ENCODE peak calls at places on chromosome 20, in six cellular contexts. Q is GM12865; W is endodermal cell; F is naive thymus-derived CD4-positive, alpha-beta T cell; H is upper lobe of right lung; A is CD4-positive, alpha-beta memory T cell. T is an unnamed sample.

GRCh38 chr20:11012975-11013374 is 339.2 kb upstream of the JAG1 start:
- DNase-seq in Q (no peak), W (no peak), F (no peak), H (no peak), A (no peak), T (no peak)

GRCh38 chr20:54622338-54623280 is 147.2 kb downstream of the DOK5 start:
- DNase-seq in Q (no peak), W (no peak), F (no peak), H (no peak), A (no peak), T (no peak)

GRCh38 chr20:36574278-36575065 is 1.1 kb downstream of the TGIF2 start:
- DNase-seq in Q (peak; percentile 68), W (peak; percentile 79), F (peak; percentile 56), H (peak; percentile 80), A (peak; percentile 51), T (no peak)

GRCh38 chr20:61185181-61185580 is 66.9 kb upstream of the CDH4 start:
- DNase-seq in Q (no peak), W (no peak), F (no peak), H (no peak), A (no peak), T (no peak)

GRCh38 chr20:16821211-16822089 is 73.3 kb downstream of the OTOR start:
- DNase-seq in Q (peak; percentile 53), W (peak; percentile 77), F (peak; percentile 8), H (no peak), A (no peak), T (peak; percentile 30)

GRCh38 chr20:50721881-50722281 is 9.5 kb upstream of the PARD6B start:
- DNase-seq in Q (no peak), W (peak; percentile 46), F (no peak), H (no peak), A (no peak), T (no peak)

GRCh38 chr20:23200914-23201313 is 114.8 kb upstream of the CD93 start:
- DNase-seq in Q (peak; percentile 28), W (peak; percentile 92), F (no peak), H (no peak), A (no peak), T (no peak)

GRCh38 chr20:60677819-60678218 is 574.2 kb upstream of the CDH4 start:
- DNase-seq in Q (no peak), W (no peak), F (no peak), H (no peak), A (no peak), T (no peak)

GRCh38 chr20:9323622-9324021 is 190.8 kb upstream of the LAMP5 start:
- DNase-seq in Q (peak; percentile 6), W (peak; percentile 81), F (no peak), H (no peak), A (no peak), T (no peak)

GRCh38 chr20:9332783-9333482 is 181.5 kb upstream of the LAMP5 start:
- DNase-seq in Q (no peak), W (no peak), F (no peak), H (no peak), A (no peak), T (no peak)

GRCh38 chr20:38617011-38617829 is 15.6 kb downstream of the ARHGAP40 start:
- DNase-seq in Q (no peak), W (peak; percentile 87), F (no peak), H (no peak), A (no peak), T (no peak)

GRCh38 chr20:39960522-39961420 is 728.3 kb downstream of the MAFB start:
- DNase-seq in Q (peak; percentile 3), W (peak; percentile 73), F (no peak), H (no peak), A (no peak), T (no peak)

GRCh38 chr20:34401741-34402455 is 38.8 kb downstream of the ITCH start:
- DNase-seq in Q (peak; percentile 21), W (no peak), F (no peak), H (no peak), A (no peak), T (no peak)

GRCh38 chr20:3248167-3248992 is 9.4 kb upstream of the SLC4A11 start:
- DNase-seq in Q (peak; percentile 21), W (peak; percentile 86), F (no peak), H (no peak), A (no peak), T (no peak)

GRCh38 chr20:57445298-57445697 is 54.1 kb downstream of the RBM38 start:
- DNase-seq in Q (no peak), W (no peak), F (no peak), H (no peak), A (no peak), T (no peak)

GRCh38 chr20:18653736-18654447 is 66.0 kb downstream of the DTD1 start:
- DNase-seq in Q (no peak), W (no peak), F (no peak), H (no peak), A (no peak), T (no peak)

GRCh38 chr20:39225978-39226377 is 263.8 kb downstream of the DHX35 start:
- DNase-seq in Q (no peak), W (no peak), F (no peak), H (no peak), A (no peak), T (no peak)

GRCh38 chr20:49831022-49831769 is 18.6 kb downstream of the SLC9A8 start:
- DNase-seq in Q (no peak), W (no peak), F (no peak), H (no peak), A (no peak), T (no peak)

DNA sequence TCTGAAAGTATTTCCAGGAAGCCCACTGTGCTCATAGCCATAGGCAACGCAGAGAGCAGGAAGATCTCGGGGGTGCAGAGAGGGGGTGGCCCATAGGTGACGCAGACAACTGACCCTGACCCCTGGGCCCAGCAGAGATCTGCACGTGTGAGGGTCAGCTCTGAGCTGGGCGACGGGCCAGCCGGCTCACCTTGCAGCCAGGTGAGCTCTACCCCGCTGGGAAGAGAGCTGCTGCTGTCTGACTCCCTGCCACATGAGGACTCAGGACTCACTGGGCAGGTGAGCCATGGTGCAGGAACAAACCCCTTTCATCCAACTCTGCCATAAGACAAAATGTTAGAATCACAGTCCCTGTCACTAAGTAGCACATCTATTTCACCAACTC is 19.6 kb downstream of the ZBTB46 start:
- DNase-seq in Q (no peak), W (no peak), F (no peak), H (no peak), A (no peak), T (no peak)
- H3K4me3 ChIP-seq in Q (no peak overlapping the region), W (no peak overlapping the region), F (no peak overlapping the region), H (no peak overlapping the region), A (no peak overlapping the region), T (no peak overlapping the region)

GRCh38 chr20:41613321-41613720 is 4.9 kb downstream of the CHD6 start:
- DNase-seq in Q (no peak), W (no peak), F (no peak), H (no peak), A (no peak), T (no peak)

GRCh38 chr20:41616228-41616627 is 1.9 kb downstream of the CHD6 start:
- DNase-seq in Q (no peak), W (no peak), F (no peak), H (no peak), A (no peak), T (no peak)

GRCh38 chr20:41615110-41615509 is 3.1 kb downstream of the CHD6 start:
- DNase-seq in Q (no peak), W (no peak), F (no peak), H (no peak), A (no peak), T (no peak)

GRCh38 chr20:41617059-41617921 is 887 bp downstream of the CHD6 start:
- DNase-seq in Q (peak; percentile 54), W (peak; percentile 69), F (peak; percentile 52), H (peak; percentile 76), A (peak; percentile 58), T (peak; percentile 42)

DNA sequence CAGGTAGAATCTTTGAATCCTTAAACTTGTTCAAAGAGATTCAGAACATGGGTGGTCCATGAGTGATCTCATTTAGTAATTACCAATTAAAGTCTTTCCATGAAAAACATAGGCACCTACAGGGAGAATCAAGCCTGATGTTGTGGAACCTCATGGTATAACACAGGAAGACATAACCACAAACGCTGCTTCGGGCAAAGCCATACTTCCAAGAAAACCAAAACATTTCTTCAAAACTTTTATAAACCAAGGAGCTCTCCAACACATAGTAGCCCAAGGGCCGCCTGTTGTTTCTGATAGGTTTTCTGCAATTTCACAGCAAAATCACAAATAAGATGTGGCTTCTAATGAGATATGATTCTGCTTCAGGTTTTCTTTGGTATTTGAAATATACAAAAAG is 2.5 kb downstream of the CHD6 start:
- DNase-seq in Q (no peak), W (no peak), F (no peak), H (no peak), A (no peak), T (no peak)
- H3K4me3 ChIP-seq in Q (no peak overlapping the region), W (no peak overlapping the region), F (no peak overlapping the region), H (no peak overlapping the region), A (no peak overlapping the region), T (no peak overlapping the region)

DNA sequence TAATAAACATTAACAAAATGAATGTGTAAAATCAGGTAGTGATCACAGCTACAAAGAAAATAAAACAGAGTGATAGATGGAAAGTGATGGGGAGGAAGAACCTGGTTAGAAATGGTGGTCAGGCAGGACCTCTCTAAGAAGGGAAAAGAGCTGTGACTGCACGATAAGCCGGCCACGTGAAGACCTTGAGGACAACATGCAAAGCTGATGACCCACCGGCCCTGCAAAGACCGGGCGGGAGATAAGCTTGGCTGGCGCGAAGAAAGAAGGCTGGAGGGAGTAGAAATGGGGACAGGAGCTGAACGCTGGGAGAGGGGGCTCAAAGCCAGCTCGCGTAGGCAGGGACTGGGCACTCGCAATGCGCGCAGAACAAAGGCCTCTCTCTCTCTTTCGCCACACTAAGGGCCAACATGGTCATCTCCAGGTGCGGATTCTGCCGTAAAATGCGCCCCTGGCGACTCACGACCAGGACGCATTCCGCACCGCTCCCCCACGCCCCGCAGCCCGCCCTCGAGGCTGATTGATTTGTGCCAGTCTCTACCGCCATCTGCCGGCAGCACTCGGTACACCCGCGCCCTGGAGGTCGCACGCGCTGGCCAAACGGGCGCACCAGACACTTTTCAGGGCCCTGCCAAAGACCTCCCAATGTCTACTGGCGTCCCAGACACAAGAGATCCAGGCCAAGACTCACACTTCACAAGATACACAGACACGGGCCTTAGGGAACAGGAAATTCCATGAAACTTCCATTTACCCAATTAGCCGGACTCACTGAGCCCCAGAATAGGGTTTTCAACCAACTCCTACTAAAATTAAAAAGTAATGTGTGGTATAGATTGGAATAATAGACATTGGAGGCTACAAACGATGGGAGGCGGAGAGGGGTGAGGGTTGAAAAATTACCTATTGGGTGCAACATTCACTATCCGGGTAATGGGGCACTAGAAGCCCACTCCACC is 9.4 kb downstream of the DEFB132 start:
- DNase-seq in Q (peak; percentile 94), W (peak; percentile 99), F (peak; percentile 83), H (peak; percentile 95), A (peak; percentile 83), T (peak; percentile 74)
- H3K4me3 ChIP-seq in Q (peak overlapping the region; percentile 47), W (peak overlapping the region; percentile 72), F (peak overlapping the region; percentile 57), H (peak overlapping the region; percentile 48), A (no peak overlapping the region), T (peak overlapping the region; percentile 65)

DNA sequence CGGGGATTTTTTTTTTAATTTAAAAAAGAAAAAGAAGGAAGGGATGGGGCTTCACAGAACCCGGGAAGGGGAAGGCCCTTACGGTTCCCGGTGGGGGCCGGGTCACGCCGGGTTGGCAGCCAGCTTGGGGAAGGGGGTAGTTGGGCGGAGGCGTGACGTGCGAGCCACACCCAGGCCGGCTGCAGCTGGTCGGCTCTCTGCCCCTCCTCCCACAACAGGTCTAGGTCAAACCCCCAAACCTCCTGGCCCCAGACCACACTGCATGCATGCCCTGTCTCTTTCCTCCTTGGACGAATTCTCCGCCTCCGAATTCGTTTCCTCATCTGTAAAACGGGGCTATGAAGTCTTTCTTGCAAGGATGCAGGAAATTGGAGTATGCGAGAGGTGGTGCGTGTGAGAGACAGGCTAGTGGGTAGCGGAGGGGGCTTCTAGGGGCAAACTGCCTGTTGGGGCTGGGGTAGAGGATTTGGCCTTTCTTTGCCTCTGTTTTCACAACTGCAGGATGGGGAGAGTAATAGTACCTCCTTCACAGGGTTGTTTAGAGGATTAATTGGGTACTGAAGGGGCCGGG is 835 bp downstream of the HCK start:
- DNase-seq in Q (peak; percentile 61), W (peak; percentile 73), F (no peak), H (peak; percentile 88), A (no peak), T (no peak)
- H3K4me3 ChIP-seq in Q (peak overlapping the region; percentile 62), W (no peak overlapping the region), F (no peak overlapping the region), H (peak overlapping the region; percentile 46), A (no peak overlapping the region), T (no peak overlapping the region)

T was measured in Jurkat, Clone E6-1.